ENCODE peak calls at places on chromosomes 3 and 15, in ten cellular contexts. W is NCI-H1105 treated with DMSO at 0.1 percent for 48 hours; C is activated CD4-positive, alpha-beta T cell treated with anti-CD3 and anti-CD28 coated beads for 24 hours; A is T-helper 9 cell; P is iPS DF 6.9; B is HS-27A; G is WTC11; J is activated CD4-positive, CD25-positive, alpha-beta regulatory T cell treated with anti-CD3 and anti-CD28 coated beads, Interleukin-2, amount 50 U/mL, for 72 hours; I is C1 segment of cervical spinal cord; U is ELF-1. O is an unnamed sample.

GRCh38 chr15:97084650-97085049 is 754.1 kb downstream of the NR2F2 start:
- DNase-seq in W (no peak), C (no peak), A (no peak), P (no peak), B (no peak), G (no peak), J (no peak), I (no peak), U (no peak), O (peak)

GRCh38 chr15:33908396-33908795 is 59.9 kb upstream of the CHRM5 start:
- DNase-seq in W (no peak), C (no peak), A (no peak), P (no peak), B (no peak), G (no peak), J (no peak), I (no peak), U (no peak), O (no peak)

GRCh38 chr3:13548696-13549512 is at the start of gene FBLN2:
- DNase-seq in W (no peak), C (no peak), A (no peak), P (no peak), B (no peak), G (peak), J (no peak), I (no peak), U (peak), O (no peak)

GRCh38 chr3:152969557-152970300 is 134.8 kb downstream of the P2RY1 start:
- DNase-seq in W (no peak), C (no peak), A (no peak), P (no peak), B (no peak), G (no peak), J (no peak), I (no peak), U (peak), O (no peak)

GRCh38 chr3:195240171-195240701 is 30.7 kb downstream of the XXYLT1 start:
- DNase-seq in W (no peak), C (no peak), A (no peak), P (no peak), B (no peak), G (no peak), J (no peak), I (peak), U (no peak), O (no peak)

GRCh38 chr3:38643592-38643991 is 5.9 kb downstream of the SCN5A start:
- DNase-seq in W (no peak), C (no peak), A (no peak), P (no peak), B (no peak), G (no peak), J (peak), I (no peak), U (no peak), O (no peak)

GRCh38 chr3:115843206-115843605 is 219.9 kb downstream of the GAP43 start:
- DNase-seq in W (no peak), C (no peak), A (no peak), P (no peak), B (no peak), G (no peak), J (no peak), I (no peak), U (no peak), O (no peak)

GRCh38 chr15:33735637-33736247 is 232.6 kb upstream of the CHRM5 start:
- DNase-seq in W (peak), C (no peak), A (no peak), P (no peak), B (no peak), G (peak), J (no peak), I (no peak), U (peak), O (no peak)

GRCh38 chr15:58475573-58476524 is 44.1 kb downstream of the LIPC start:
- DNase-seq in W (peak), C (no peak), A (no peak), P (no peak), B (no peak), G (no peak), J (no peak), I (no peak), U (no peak), O (peak)

GRCh38 chr3:45180051-45180450 is 33.9 kb upstream of the CDCP1 start:
- DNase-seq in W (no peak), C (no peak), A (no peak), P (no peak), B (peak), G (no peak), J (no peak), I (no peak), U (peak), O (no peak)

GRCh38 chr15:95644476-95644875 is 686.0 kb upstream of the NR2F2 start:
- DNase-seq in W (no peak), C (no peak), A (no peak), P (no peak), B (no peak), G (no peak), J (no peak), I (no peak), U (no peak), O (no peak)

GRCh38 chr15:82021021-82021420 is 24.8 kb downstream of the MEX3B start:
- DNase-seq in W (no peak), C (no peak), A (no peak), P (no peak), B (no peak), G (no peak), J (no peak), I (no peak), U (no peak), O (no peak)

GRCh38 chr3:81326245-81326644 is 435.2 kb downstream of the GBE1 start:
- DNase-seq in W (no peak), C (no peak), A (no peak), P (no peak), B (no peak), G (no peak), J (no peak), I (no peak), U (no peak), O (no peak)

GRCh38 chr15:99176757-99177156 is 71.9 kb downstream of the SYNM start:
- DNase-seq in W (no peak), C (no peak), A (no peak), P (no peak), B (no peak), G (no peak), J (no peak), I (no peak), U (no peak), O (no peak)

GRCh38 chr15:45854455-45855202 is 219.8 kb downstream of the SQOR start:
- DNase-seq in W (no peak), C (no peak), A (no peak), P (no peak), B (no peak), G (no peak), J (no peak), I (no peak), U (no peak), O (no peak)

GRCh38 chr3:51930439-51930838 is 11.3 kb downstream of the RRP9 start:
- DNase-seq in W (no peak), C (no peak), A (no peak), P (no peak), B (no peak), G (no peak), J (no peak), I (no peak), U (no peak), O (no peak)

GRCh38 chr3:124076231-124076630 is 84.3 kb upstream of the ROPN1 start:
- DNase-seq in W (no peak), C (no peak), A (no peak), P (no peak), B (no peak), G (no peak), J (no peak), I (no peak), U (no peak), O (no peak)

GRCh38 chr3:102182162-102182561 is 252.7 kb upstream of the ZPLD1 start:
- DNase-seq in W (no peak), C (no peak), A (no peak), P (no peak), B (no peak), G (no peak), J (no peak), I (no peak), U (no peak), O (no peak)